ENCODE peak calls at places on chromosomes 7 and 10, in six cellular contexts. One of them, this sample, is unnamed.

GRCh38 chr7:157267516-157267915 is 69.3 kb upstream of the DNAJB6 start:
- DNase-seq in Caco-2: no peak
- DNase-seq in aorta: peak; percentile 22
- DNase-seq in fibroblast of lung: no peak
- DNase-seq in astrocyte of the spinal cord: no peak
- DNase-seq in IMR-90: no peak
- DNase-seq in this sample: no peak

GRCh38 chr7:51629206-51629605 is 312.6 kb upstream of the COBL start:
- DNase-seq in astrocyte of the spinal cord: no peak
- DNase-seq in Caco-2: no peak
- DNase-seq in fibroblast of lung: no peak
- DNase-seq in IMR-90: no peak
- DNase-seq in aorta: no peak
- DNase-seq in this sample: no peak

GRCh38 chr7:23191022-23191421 is 9.2 kb downstream of the NUP42 start:
- DNase-seq in aorta: no peak
- DNase-seq in IMR-90: no peak
- DNase-seq in fibroblast of lung: no peak
- DNase-seq in astrocyte of the spinal cord: no peak
- DNase-seq in Caco-2: no peak
- DNase-seq in this sample: no peak

GRCh38 chr10:78479467-78479866 is 445.8 kb downstream of the RPS24 start:
- DNase-seq in Caco-2: no peak
- DNase-seq in fibroblast of lung: no peak
- DNase-seq in IMR-90: no peak
- DNase-seq in astrocyte of the spinal cord: no peak
- DNase-seq in aorta: no peak
- DNase-seq in this sample: no peak

GRCh38 chr7:101546308-101546936 is 82.7 kb downstream of the MYL10 start:
- DNase-seq in fibroblast of lung: no peak
- DNase-seq in Caco-2: no peak
- DNase-seq in astrocyte of the spinal cord: no peak
- DNase-seq in IMR-90: no peak
- DNase-seq in aorta: peak; percentile 46
- DNase-seq in this sample: no peak

GRCh38 chr7:139718859-139719258 is 58.9 kb downstream of the HIPK2 start:
- DNase-seq in astrocyte of the spinal cord: no peak
- DNase-seq in aorta: no peak
- DNase-seq in Caco-2: no peak
- DNase-seq in IMR-90: no peak
- DNase-seq in fibroblast of lung: no peak
- DNase-seq in this sample: no peak

GRCh38 chr7:95026421-95027072 is 119.2 kb downstream of the PPP1R9A start:
- DNase-seq in aorta: no peak
- DNase-seq in Caco-2: no peak
- DNase-seq in IMR-90: no peak
- DNase-seq in astrocyte of the spinal cord: no peak
- DNase-seq in fibroblast of lung: no peak
- DNase-seq in this sample: no peak

GRCh38 chr7:16264436-16265183 is 156.7 kb downstream of the CRPPA start:
- DNase-seq in Caco-2: no peak
- DNase-seq in aorta: no peak
- DNase-seq in fibroblast of lung: peak; percentile 16
- DNase-seq in astrocyte of the spinal cord: no peak
- DNase-seq in IMR-90: no peak
- DNase-seq in this sample: no peak

GRCh38 chr7:39950473-39951155 is 558 bp downstream of the CDK13 start:
- DNase-seq in aorta: peak; percentile 86
- DNase-seq in Caco-2: peak; percentile 38
- DNase-seq in fibroblast of lung: peak; percentile 49
- DNase-seq in astrocyte of the spinal cord: peak; percentile 50
- DNase-seq in IMR-90: peak; percentile 40
- DNase-seq in this sample: peak; percentile 70

GRCh38 chr7:6622129-6622710 is 6.8 kb downstream of the ZNF853 start:
- DNase-seq in Caco-2: no peak
- DNase-seq in aorta: no peak
- DNase-seq in astrocyte of the spinal cord: no peak
- DNase-seq in IMR-90: no peak
- DNase-seq in fibroblast of lung: no peak
- DNase-seq in this sample: no peak

GRCh38 chr10:116408716-116409115 is 18.9 kb upstream of the PNLIPRP3 start:
- DNase-seq in IMR-90: no peak
- DNase-seq in fibroblast of lung: no peak
- DNase-seq in astrocyte of the spinal cord: no peak
- DNase-seq in Caco-2: no peak
- DNase-seq in aorta: no peak
- DNase-seq in this sample: no peak

GRCh38 chr10:125334545-125334944 is 174.2 kb upstream of the CTBP2 start:
- DNase-seq in fibroblast of lung: no peak
- DNase-seq in IMR-90: no peak
- DNase-seq in Caco-2: no peak
- DNase-seq in astrocyte of the spinal cord: no peak
- DNase-seq in aorta: no peak
- DNase-seq in this sample: no peak

GRCh38 chr7:46909601-46910051 is 672.3 kb downstream of the TNS3 start:
- DNase-seq in IMR-90: peak; percentile 70
- DNase-seq in aorta: no peak
- DNase-seq in Caco-2: no peak
- DNase-seq in fibroblast of lung: peak; percentile 72
- DNase-seq in astrocyte of the spinal cord: peak; percentile 91
- DNase-seq in this sample: peak; percentile 93

GRCh38 chr7:84088669-84089278 is 105.8 kb downstream of the SEMA3A start:
- DNase-seq in IMR-90: peak; percentile 58
- DNase-seq in astrocyte of the spinal cord: peak; percentile 58
- DNase-seq in aorta: no peak
- DNase-seq in fibroblast of lung: peak; percentile 62
- DNase-seq in Caco-2: no peak
- DNase-seq in this sample: no peak

GRCh38 chr7:17033245-17033644 is 151.5 kb upstream of the AGR3 start:
- DNase-seq in IMR-90: no peak
- DNase-seq in Caco-2: no peak
- DNase-seq in fibroblast of lung: no peak
- DNase-seq in aorta: no peak
- DNase-seq in astrocyte of the spinal cord: no peak
- DNase-seq in this sample: no peak

GRCh38 chr10:117256910-117257309 is 16.0 kb downstream of the SLC18A2 start:
- DNase-seq in IMR-90: no peak
- DNase-seq in fibroblast of lung: no peak
- DNase-seq in astrocyte of the spinal cord: no peak
- DNase-seq in aorta: no peak
- DNase-seq in Caco-2: no peak
- DNase-seq in this sample: no peak

GRCh38 chr7:75716992-75717626 is 21.6 kb downstream of the HIP1 start:
- DNase-seq in IMR-90: peak; percentile 83
- DNase-seq in aorta: peak; percentile 34
- DNase-seq in astrocyte of the spinal cord: peak; percentile 60
- DNase-seq in fibroblast of lung: peak; percentile 65
- DNase-seq in Caco-2: no peak
- DNase-seq in this sample: peak; percentile 84
- H3K4me3 ChIP-seq in IMR-90: no peak overlapping the region
- H3K4me3 ChIP-seq in aorta: no peak overlapping the region
- H3K4me3 ChIP-seq in astrocyte of the spinal cord: no peak overlapping the region
- H3K4me3 ChIP-seq in fibroblast of lung: no peak overlapping the region
- H3K4me3 ChIP-seq in Caco-2: no peak overlapping the region
- H3K4me3 ChIP-seq in this sample: no peak overlapping the region

GRCh38 chr10:86376852-86377796 is 10.5 kb upstream of the GRID1 start:
- DNase-seq in aorta: peak; percentile 95
- DNase-seq in fibroblast of lung: peak; percentile 39
- DNase-seq in Caco-2: peak; percentile 71
- DNase-seq in astrocyte of the spinal cord: peak; percentile 55
- DNase-seq in IMR-90: peak; percentile 28
- DNase-seq in this sample: peak; percentile 79
- H3K4me3 ChIP-seq in aorta: no peak overlapping the region
- H3K4me3 ChIP-seq in fibroblast of lung: no peak overlapping the region
- H3K4me3 ChIP-seq in Caco-2: no peak overlapping the region
- H3K4me3 ChIP-seq in astrocyte of the spinal cord: peak overlapping the region; percentile 22
- H3K4me3 ChIP-seq in IMR-90: no peak overlapping the region
- H3K4me3 ChIP-seq in this sample: peak overlapping the region; percentile 43

GRCh38 chr10:104941662-104942061 is 300.6 kb downstream of the SORCS3 start:
- DNase-seq in aorta: no peak
- DNase-seq in astrocyte of the spinal cord: no peak
- DNase-seq in IMR-90: no peak
- DNase-seq in fibroblast of lung: no peak
- DNase-seq in Caco-2: no peak
- DNase-seq in this sample: no peak
- H3K4me3 ChIP-seq in aorta: no peak overlapping the region
- H3K4me3 ChIP-seq in astrocyte of the spinal cord: no peak overlapping the region
- H3K4me3 ChIP-seq in IMR-90: no peak overlapping the region
- H3K4me3 ChIP-seq in fibroblast of lung: no peak overlapping the region
- H3K4me3 ChIP-seq in Caco-2: no peak overlapping the region
- H3K4me3 ChIP-seq in this sample: no peak overlapping the region

GRCh38 chr7:11192506-11192905 is 218.8 kb downstream of the PHF14 start:
- DNase-seq in astrocyte of the spinal cord: peak; percentile 36
- DNase-seq in IMR-90: peak; percentile 4
- DNase-seq in fibroblast of lung: peak; percentile 20
- DNase-seq in Caco-2: no peak
- DNase-seq in aorta: no peak
- DNase-seq in this sample: peak; percentile 93

GRCh38 chr7:11194492-11194891 is 220.8 kb downstream of the PHF14 start:
- DNase-seq in aorta: no peak
- DNase-seq in astrocyte of the spinal cord: no peak
- DNase-seq in IMR-90: no peak
- DNase-seq in Caco-2: no peak
- DNase-seq in fibroblast of lung: no peak
- DNase-seq in this sample: peak; percentile 49

GRCh38 chr7:11191574-11192220 is 218.0 kb downstream of the PHF14 start:
- DNase-seq in astrocyte of the spinal cord: no peak
- DNase-seq in fibroblast of lung: no peak
- DNase-seq in Caco-2: no peak
- DNase-seq in IMR-90: no peak
- DNase-seq in aorta: no peak
- DNase-seq in this sample: peak; percentile 2

GRCh38 chr7:11193888-11194287 is 220.2 kb downstream of the PHF14 start:
- DNase-seq in Caco-2: no peak
- DNase-seq in astrocyte of the spinal cord: no peak
- DNase-seq in IMR-90: no peak
- DNase-seq in aorta: no peak
- DNase-seq in fibroblast of lung: no peak
- DNase-seq in this sample: peak; percentile 18

DNA sequence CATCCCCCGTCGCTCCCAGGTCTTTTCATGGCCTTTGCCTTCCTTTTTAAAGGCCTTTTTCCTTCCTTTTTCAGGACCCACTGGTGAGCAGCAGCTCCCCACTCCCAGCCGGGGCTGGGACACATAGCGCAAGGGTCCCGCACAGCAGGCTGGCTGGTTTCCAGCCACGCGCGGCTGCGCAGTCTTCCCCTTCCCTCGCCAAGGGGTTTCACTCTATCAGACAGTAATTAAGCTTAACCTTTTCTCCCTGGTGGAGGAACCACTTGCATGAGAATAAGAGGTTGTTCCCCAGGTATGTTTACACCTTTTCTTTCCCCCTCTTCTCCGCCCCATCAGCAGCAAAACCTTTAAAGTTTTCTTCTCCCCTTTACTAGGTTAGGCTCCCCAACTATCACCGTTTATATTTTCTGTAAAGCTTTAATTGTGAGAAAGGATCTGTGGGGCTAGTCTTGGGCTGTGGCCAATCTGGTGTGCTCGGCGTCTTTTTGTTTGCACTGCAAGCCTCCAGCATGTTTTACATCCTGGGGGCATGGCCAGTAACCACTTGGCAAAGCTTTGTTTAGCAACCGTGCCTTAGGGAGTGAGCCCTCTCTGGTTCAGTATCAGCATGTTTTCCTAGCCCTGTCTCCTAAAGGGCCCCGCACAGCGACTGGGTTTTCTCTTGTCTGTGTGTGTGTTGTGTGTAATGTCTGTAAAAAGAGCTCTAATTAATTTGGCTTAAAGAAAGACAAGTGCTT is 219.6 kb downstream of the PHF14 start:
- DNase-seq in Caco-2: no peak
- DNase-seq in aorta: no peak
- DNase-seq in astrocyte of the spinal cord: peak; percentile 45
- DNase-seq in fibroblast of lung: peak; percentile 29
- DNase-seq in IMR-90: no peak
- DNase-seq in this sample: peak; percentile 72
- H3K4me3 ChIP-seq in Caco-2: no peak overlapping the region
- H3K4me3 ChIP-seq in aorta: peak overlapping the region; percentile 43
- H3K4me3 ChIP-seq in astrocyte of the spinal cord: peak overlapping the region; percentile 29
- H3K4me3 ChIP-seq in fibroblast of lung: peak overlapping the region; percentile 5
- H3K4me3 ChIP-seq in IMR-90: peak overlapping the region; percentile 33
- H3K4me3 ChIP-seq in this sample: peak overlapping the region; percentile 74

GRCh38 chr10:18419945-18420344 is 231.4 kb downstream of the NSUN6 start:
- DNase-seq in IMR-90: no peak
- DNase-seq in Caco-2: no peak
- DNase-seq in astrocyte of the spinal cord: no peak
- DNase-seq in aorta: no peak
- DNase-seq in fibroblast of lung: no peak
- DNase-seq in this sample: no peak
- H3K4me3 ChIP-seq in IMR-90: no peak overlapping the region
- H3K4me3 ChIP-seq in Caco-2: no peak overlapping the region
- H3K4me3 ChIP-seq in astrocyte of the spinal cord: no peak overlapping the region
- H3K4me3 ChIP-seq in aorta: no peak overlapping the region
- H3K4me3 ChIP-seq in fibroblast of lung: no peak overlapping the region
- H3K4me3 ChIP-seq in this sample: no peak overlapping the region

DNA sequence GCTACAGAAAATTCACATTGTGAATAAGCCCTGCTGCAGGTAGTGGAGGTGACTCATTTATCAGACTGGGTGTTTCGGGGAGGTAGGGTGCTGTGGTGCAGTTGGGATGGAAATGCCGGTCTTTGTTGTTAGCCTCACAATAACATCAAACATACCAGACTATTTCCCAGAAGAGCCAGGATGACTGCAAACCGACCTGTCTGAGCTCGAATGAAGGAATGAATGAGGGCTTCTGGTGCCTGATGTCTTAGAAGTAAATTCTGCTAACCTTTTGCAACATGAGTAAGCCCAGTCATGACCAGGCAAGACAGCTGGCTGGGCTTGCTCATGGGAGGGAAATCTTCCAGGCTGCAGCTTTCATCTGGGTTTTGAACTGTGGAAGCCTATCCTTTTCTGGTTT is 2.4 kb upstream of the VDAC2 start:
- DNase-seq in Caco-2: no peak
- DNase-seq in astrocyte of the spinal cord: peak; percentile 71
- DNase-seq in IMR-90: peak; percentile 90
- DNase-seq in fibroblast of lung: peak; percentile 82
- DNase-seq in aorta: no peak
- DNase-seq in this sample: peak; percentile 89
- H3K4me3 ChIP-seq in Caco-2: no peak overlapping the region
- H3K4me3 ChIP-seq in astrocyte of the spinal cord: no peak overlapping the region
- H3K4me3 ChIP-seq in IMR-90: no peak overlapping the region
- H3K4me3 ChIP-seq in fibroblast of lung: no peak overlapping the region
- H3K4me3 ChIP-seq in aorta: no peak overlapping the region
- H3K4me3 ChIP-seq in this sample: no peak overlapping the region

This sample was measured in GM23248.